ENCODE peak calls at places on chromosomes 3 and 15, in seven cellular contexts. One of them, this sample, is unnamed.

GRCh38 chr3:143352031-143352623 is 232.6 kb downstream of the CHST2 start:
- DNase-seq in glutamatergic neuron: no peak
- DNase-seq in dorsolateral prefrontal cortex: no peak
- DNase-seq in NCI-H345: no peak
- DNase-seq in NCI-H460: no peak
- DNase-seq in activated T-helper 1 cell treated with anti-CD3 and anti-CD28 coated beads, Interleukin-2, amount 50 U/mL, for 16 hours: no peak
- DNase-seq in neuronal stem cell: no peak
- DNase-seq in this sample: no peak

GRCh38 chr3:134009345-134010000 is 20.3 kb downstream of the SLCO2A1 start:
- DNase-seq in glutamatergic neuron: no peak
- DNase-seq in dorsolateral prefrontal cortex: no peak
- DNase-seq in NCI-H345: no peak
- DNase-seq in NCI-H460: no peak
- DNase-seq in activated T-helper 1 cell treated with anti-CD3 and anti-CD28 coated beads, Interleukin-2, amount 50 U/mL, for 16 hours: no peak
- DNase-seq in neuronal stem cell: no peak
- DNase-seq in this sample: no peak

GRCh38 chr3:71397046-71397445 is 186.5 kb downstream of the FOXP1 start:
- DNase-seq in glutamatergic neuron: peak
- DNase-seq in dorsolateral prefrontal cortex: no peak
- DNase-seq in NCI-H345: peak
- DNase-seq in NCI-H460: peak
- DNase-seq in activated T-helper 1 cell treated with anti-CD3 and anti-CD28 coated beads, Interleukin-2, amount 50 U/mL, for 16 hours: no peak
- DNase-seq in neuronal stem cell: no peak
- DNase-seq in this sample: no peak

GRCh38 chr3:134389865-134390264 is 15.6 kb upstream of the AMOTL2 start:
- DNase-seq in glutamatergic neuron: no peak
- DNase-seq in dorsolateral prefrontal cortex: no peak
- DNase-seq in NCI-H345: no peak
- DNase-seq in NCI-H460: no peak
- DNase-seq in activated T-helper 1 cell treated with anti-CD3 and anti-CD28 coated beads, Interleukin-2, amount 50 U/mL, for 16 hours: no peak
- DNase-seq in neuronal stem cell: no peak
- DNase-seq in this sample: no peak

GRCh38 chr15:52208306-52208946 is 17.2 kb upstream of the GNB5 start:
- DNase-seq in glutamatergic neuron: peak
- DNase-seq in dorsolateral prefrontal cortex: peak
- DNase-seq in NCI-H345: peak
- DNase-seq in NCI-H460: peak
- DNase-seq in activated T-helper 1 cell treated with anti-CD3 and anti-CD28 coated beads, Interleukin-2, amount 50 U/mL, for 16 hours: peak
- DNase-seq in neuronal stem cell: peak
- DNase-seq in this sample: peak

GRCh38 chr15:58748040-58748786 is 1.3 kb downstream of the ADAM10 start:
- DNase-seq in glutamatergic neuron: no peak
- DNase-seq in dorsolateral prefrontal cortex: no peak
- DNase-seq in NCI-H345: no peak
- DNase-seq in NCI-H460: no peak
- DNase-seq in activated T-helper 1 cell treated with anti-CD3 and anti-CD28 coated beads, Interleukin-2, amount 50 U/mL, for 16 hours: no peak
- DNase-seq in neuronal stem cell: no peak
- DNase-seq in this sample: no peak

GRCh38 chr3:183540501-183541234 is 14.8 kb downstream of the KLHL6 start:
- DNase-seq in glutamatergic neuron: no peak
- DNase-seq in dorsolateral prefrontal cortex: no peak
- DNase-seq in NCI-H345: no peak
- DNase-seq in NCI-H460: no peak
- DNase-seq in activated T-helper 1 cell treated with anti-CD3 and anti-CD28 coated beads, Interleukin-2, amount 50 U/mL, for 16 hours: no peak
- DNase-seq in neuronal stem cell: no peak
- DNase-seq in this sample: no peak

GRCh38 chr15:78067328-78068241 is 9.9 kb downstream of the TBC1D2B start:
- DNase-seq in glutamatergic neuron: no peak
- DNase-seq in dorsolateral prefrontal cortex: no peak
- DNase-seq in NCI-H345: no peak
- DNase-seq in NCI-H460: no peak
- DNase-seq in activated T-helper 1 cell treated with anti-CD3 and anti-CD28 coated beads, Interleukin-2, amount 50 U/mL, for 16 hours: no peak
- DNase-seq in neuronal stem cell: no peak
- DNase-seq in this sample: no peak

GRCh38 chr3:134642445-134643149 is 8.2 kb downstream of the KY start:
- DNase-seq in glutamatergic neuron: no peak
- DNase-seq in dorsolateral prefrontal cortex: no peak
- DNase-seq in NCI-H345: no peak
- DNase-seq in NCI-H460: no peak
- DNase-seq in activated T-helper 1 cell treated with anti-CD3 and anti-CD28 coated beads, Interleukin-2, amount 50 U/mL, for 16 hours: no peak
- DNase-seq in neuronal stem cell: no peak
- DNase-seq in this sample: no peak

GRCh38 chr15:69607101-69607500 is 154.5 kb downstream of the RPLP1 start:
- DNase-seq in glutamatergic neuron: no peak
- DNase-seq in dorsolateral prefrontal cortex: no peak
- DNase-seq in NCI-H345: no peak
- DNase-seq in NCI-H460: no peak
- DNase-seq in activated T-helper 1 cell treated with anti-CD3 and anti-CD28 coated beads, Interleukin-2, amount 50 U/mL, for 16 hours: no peak
- DNase-seq in neuronal stem cell: no peak
- DNase-seq in this sample: no peak

GRCh38 chr3:15606434-15606891 is 4.9 kb downstream of the BTD start:
- DNase-seq in glutamatergic neuron: no peak
- DNase-seq in dorsolateral prefrontal cortex: no peak
- DNase-seq in NCI-H345: no peak
- DNase-seq in NCI-H460: no peak
- DNase-seq in activated T-helper 1 cell treated with anti-CD3 and anti-CD28 coated beads, Interleukin-2, amount 50 U/mL, for 16 hours: no peak
- DNase-seq in neuronal stem cell: no peak
- DNase-seq in this sample: no peak

GRCh38 chr3:63824309-63824708 is 5.2 kb downstream of the C3orf49 start:
- DNase-seq in glutamatergic neuron: no peak
- DNase-seq in dorsolateral prefrontal cortex: no peak
- DNase-seq in NCI-H345: no peak
- DNase-seq in NCI-H460: peak
- DNase-seq in activated T-helper 1 cell treated with anti-CD3 and anti-CD28 coated beads, Interleukin-2, amount 50 U/mL, for 16 hours: no peak
- DNase-seq in neuronal stem cell: no peak
- DNase-seq in this sample: no peak

GRCh38 chr3:52531636-52532516 is 1.8 kb downstream of the NT5DC2 start:
- DNase-seq in glutamatergic neuron: peak
- DNase-seq in dorsolateral prefrontal cortex: no peak
- DNase-seq in NCI-H345: no peak
- DNase-seq in NCI-H460: no peak
- DNase-seq in activated T-helper 1 cell treated with anti-CD3 and anti-CD28 coated beads, Interleukin-2, amount 50 U/mL, for 16 hours: no peak
- DNase-seq in neuronal stem cell: no peak
- DNase-seq in this sample: no peak

GRCh38 chr3:36792342-36792741 is 28.0 kb upstream of the DCLK3 start:
- DNase-seq in glutamatergic neuron: peak
- DNase-seq in dorsolateral prefrontal cortex: no peak
- DNase-seq in NCI-H345: peak
- DNase-seq in NCI-H460: peak
- DNase-seq in activated T-helper 1 cell treated with anti-CD3 and anti-CD28 coated beads, Interleukin-2, amount 50 U/mL, for 16 hours: no peak
- DNase-seq in neuronal stem cell: peak
- DNase-seq in this sample: no peak

GRCh38 chr3:117404153-117404552 is 694.6 kb downstream of the TUSC7 start:
- DNase-seq in glutamatergic neuron: no peak
- DNase-seq in dorsolateral prefrontal cortex: no peak
- DNase-seq in NCI-H345: no peak
- DNase-seq in NCI-H460: no peak
- DNase-seq in activated T-helper 1 cell treated with anti-CD3 and anti-CD28 coated beads, Interleukin-2, amount 50 U/mL, for 16 hours: no peak
- DNase-seq in neuronal stem cell: no peak
- DNase-seq in this sample: no peak

GRCh38 chr3:196327405-196327804 is 9.4 kb upstream of the DYNLT2B start:
- DNase-seq in glutamatergic neuron: no peak
- DNase-seq in dorsolateral prefrontal cortex: no peak
- DNase-seq in NCI-H345: no peak
- DNase-seq in NCI-H460: no peak
- DNase-seq in activated T-helper 1 cell treated with anti-CD3 and anti-CD28 coated beads, Interleukin-2, amount 50 U/mL, for 16 hours: no peak
- DNase-seq in neuronal stem cell: no peak
- DNase-seq in this sample: no peak

GRCh38 chr3:32292085-32292796 is 53.8 kb downstream of the CMTM8 start:
- DNase-seq in glutamatergic neuron: no peak
- DNase-seq in dorsolateral prefrontal cortex: no peak
- DNase-seq in NCI-H345: no peak
- DNase-seq in NCI-H460: no peak
- DNase-seq in activated T-helper 1 cell treated with anti-CD3 and anti-CD28 coated beads, Interleukin-2, amount 50 U/mL, for 16 hours: no peak
- DNase-seq in neuronal stem cell: no peak
- DNase-seq in this sample: no peak

GRCh38 chr3:118097660-118098059 is 937.0 kb downstream of the IGSF11 start:
- DNase-seq in glutamatergic neuron: no peak
- DNase-seq in dorsolateral prefrontal cortex: no peak
- DNase-seq in NCI-H345: no peak
- DNase-seq in NCI-H460: no peak
- DNase-seq in activated T-helper 1 cell treated with anti-CD3 and anti-CD28 coated beads, Interleukin-2, amount 50 U/mL, for 16 hours: no peak
- DNase-seq in neuronal stem cell: no peak
- DNase-seq in this sample: no peak

GRCh38 chr3:197809356-197810020 is 18.4 kb downstream of the LRCH3 start:
- DNase-seq in glutamatergic neuron: no peak
- DNase-seq in dorsolateral prefrontal cortex: no peak
- DNase-seq in NCI-H345: no peak
- DNase-seq in NCI-H460: no peak
- DNase-seq in activated T-helper 1 cell treated with anti-CD3 and anti-CD28 coated beads, Interleukin-2, amount 50 U/mL, for 16 hours: no peak
- DNase-seq in neuronal stem cell: no peak
- DNase-seq in this sample: no peak

GRCh38 chr3:15634671-15635661 is 33.4 kb downstream of the BTD start:
- DNase-seq in glutamatergic neuron: no peak
- DNase-seq in dorsolateral prefrontal cortex: no peak
- DNase-seq in NCI-H345: no peak
- DNase-seq in NCI-H460: no peak
- DNase-seq in activated T-helper 1 cell treated with anti-CD3 and anti-CD28 coated beads, Interleukin-2, amount 50 U/mL, for 16 hours: no peak
- DNase-seq in neuronal stem cell: no peak
- DNase-seq in this sample: no peak

GRCh38 chr3:138625707-138626365 is 17.3 kb downstream of the FAIM start:
- DNase-seq in glutamatergic neuron: no peak
- DNase-seq in dorsolateral prefrontal cortex: no peak
- DNase-seq in NCI-H345: no peak
- DNase-seq in NCI-H460: no peak
- DNase-seq in activated T-helper 1 cell treated with anti-CD3 and anti-CD28 coated beads, Interleukin-2, amount 50 U/mL, for 16 hours: no peak
- DNase-seq in neuronal stem cell: no peak
- DNase-seq in this sample: no peak

GRCh38 chr3:8110966-8111798 is 390.4 kb upstream of the LMCD1 start:
- DNase-seq in glutamatergic neuron: peak
- DNase-seq in dorsolateral prefrontal cortex: peak
- DNase-seq in NCI-H345: peak
- DNase-seq in NCI-H460: peak
- DNase-seq in activated T-helper 1 cell treated with anti-CD3 and anti-CD28 coated beads, Interleukin-2, amount 50 U/mL, for 16 hours: no peak
- DNase-seq in neuronal stem cell: peak
- DNase-seq in this sample: peak

GRCh38 chr3:57060089-57060829 is at the start of gene SPATA12:
- DNase-seq in glutamatergic neuron: no peak
- DNase-seq in dorsolateral prefrontal cortex: peak
- DNase-seq in NCI-H345: peak
- DNase-seq in NCI-H460: peak
- DNase-seq in activated T-helper 1 cell treated with anti-CD3 and anti-CD28 coated beads, Interleukin-2, amount 50 U/mL, for 16 hours: no peak
- DNase-seq in neuronal stem cell: no peak
- DNase-seq in this sample: no peak

GRCh38 chr3:9986230-9986725 is 363 bp downstream of the EMC3 start:
- DNase-seq in glutamatergic neuron: no peak
- DNase-seq in dorsolateral prefrontal cortex: no peak
- DNase-seq in NCI-H345: no peak
- DNase-seq in NCI-H460: no peak
- DNase-seq in activated T-helper 1 cell treated with anti-CD3 and anti-CD28 coated beads, Interleukin-2, amount 50 U/mL, for 16 hours: no peak
- DNase-seq in neuronal stem cell: no peak
- DNase-seq in this sample: no peak

GRCh38 chr3:10459954-10460754 is 45.2 kb downstream of the ATP2B2 start:
- DNase-seq in glutamatergic neuron: no peak
- DNase-seq in dorsolateral prefrontal cortex: no peak
- DNase-seq in NCI-H345: no peak
- DNase-seq in NCI-H460: peak
- DNase-seq in activated T-helper 1 cell treated with anti-CD3 and anti-CD28 coated beads, Interleukin-2, amount 50 U/mL, for 16 hours: no peak
- DNase-seq in neuronal stem cell: peak
- DNase-seq in this sample: no peak

This sample was measured in stimulated activated CD8-positive, alpha-beta memory T cell treated with anti-CD3 and anti-CD28 coated beads, Interleukin-7, amount 100 ng/mL, for 1 hour.